ENCODE peak calls at places on chromosomes 1 and 21, in six cellular contexts. B, G, I, X, D and F are unnamed samples.

GRCh38 chr1:92877792-92878191 is 46.0 kb downstream of the RPL5 start:
- DNase-seq in B (peak; percentile 46), G (no peak), I (no peak), X (no peak), D (peak; percentile 24), F (no peak)

GRCh38 chr21:33964706-33965325 is 49.2 kb upstream of the ATP5PO start:
- DNase-seq in B (peak; percentile 60), G (no peak), I (no peak), X (no peak), D (no peak), F (no peak)

GRCh38 chr1:26782521-26783212 is 5.1 kb upstream of the PIGV start:
- DNase-seq in B (no peak), G (no peak), I (no peak), X (no peak), D (no peak), F (no peak)

GRCh38 chr1:24725209-24725651 is 20.0 kb upstream of the CLIC4 start:
- DNase-seq in B (peak; percentile 54), G (no peak), I (no peak), X (peak; percentile 80), D (no peak), F (no peak)

GRCh38 chr1:237583270-237583669 is 307.5 kb downstream of the ZP4 start:
- DNase-seq in B (no peak), G (no peak), I (no peak), X (no peak), D (no peak), F (no peak)

GRCh38 chr1:67883069-67883468 is 49.8 kb upstream of the GNG12 start:
- DNase-seq in B (peak; percentile 84), G (peak; percentile 27), I (no peak), X (no peak), D (no peak), F (no peak)

GRCh38 chr21:36337099-36337509 is 17.1 kb downstream of the MORC3 start:
- DNase-seq in B (peak; percentile 78), G (peak; percentile 31), I (no peak), X (no peak), D (no peak), F (peak; percentile 41)

GRCh38 chr1:162070094-162070748 is 730 bp downstream of the NOS1AP start:
- DNase-seq in B (no peak), G (peak; percentile 8), I (no peak), X (no peak), D (no peak), F (peak; percentile 12)

GRCh38 chr1:78114034-78114956 is 68.5 kb downstream of the GIPC2 start:
- DNase-seq in B (peak; percentile 81), G (peak; percentile 48), I (peak; percentile 38), X (peak; percentile 75), D (peak; percentile 54), F (peak; percentile 68)

GRCh38 chr1:238484121-238484520 is 593.4 kb upstream of the ZP4 start:
- DNase-seq in B (peak; percentile 44), G (no peak), I (no peak), X (no peak), D (no peak), F (no peak)

GRCh38 chr1:186974774-186975181 is 146.0 kb downstream of the PLA2G4A start:
- DNase-seq in B (peak; percentile 99), G (peak; percentile 3), I (no peak), X (no peak), D (peak; percentile 7), F (no peak)

GRCh38 chr1:179229214-179230140 is at the start of gene ABL2:
- DNase-seq in B (no peak), G (peak; percentile 70), I (no peak), X (peak; percentile 18), D (peak; percentile 96), F (peak; percentile 88)

GRCh38 chr1:111517464-111518225 is 14.2 kb upstream of the ADORA3 start:
- DNase-seq in B (no peak), G (no peak), I (no peak), X (no peak), D (no peak), F (no peak)

GRCh38 chr21:42653492-42654061 is at the start of gene PDE9A:
- DNase-seq in B (no peak), G (peak; percentile 21), I (no peak), X (no peak), D (peak; percentile 90), F (peak; percentile 82)

GRCh38 chr1:23995431-23995837 is 15.3 kb upstream of the SRSF10 start:
- DNase-seq in B (peak; percentile 68), G (no peak), I (peak; percentile 50), X (no peak), D (no peak), F (no peak)

GRCh38 chr1:77487631-77488030 is 194.8 kb downstream of the ZZZ3 start:
- DNase-seq in B (no peak), G (no peak), I (no peak), X (no peak), D (no peak), F (no peak)

GRCh38 chr1:65995326-65995725 is 202.6 kb downstream of the PDE4B start:
- DNase-seq in B (no peak), G (no peak), I (no peak), X (no peak), D (no peak), F (no peak)

DNA sequence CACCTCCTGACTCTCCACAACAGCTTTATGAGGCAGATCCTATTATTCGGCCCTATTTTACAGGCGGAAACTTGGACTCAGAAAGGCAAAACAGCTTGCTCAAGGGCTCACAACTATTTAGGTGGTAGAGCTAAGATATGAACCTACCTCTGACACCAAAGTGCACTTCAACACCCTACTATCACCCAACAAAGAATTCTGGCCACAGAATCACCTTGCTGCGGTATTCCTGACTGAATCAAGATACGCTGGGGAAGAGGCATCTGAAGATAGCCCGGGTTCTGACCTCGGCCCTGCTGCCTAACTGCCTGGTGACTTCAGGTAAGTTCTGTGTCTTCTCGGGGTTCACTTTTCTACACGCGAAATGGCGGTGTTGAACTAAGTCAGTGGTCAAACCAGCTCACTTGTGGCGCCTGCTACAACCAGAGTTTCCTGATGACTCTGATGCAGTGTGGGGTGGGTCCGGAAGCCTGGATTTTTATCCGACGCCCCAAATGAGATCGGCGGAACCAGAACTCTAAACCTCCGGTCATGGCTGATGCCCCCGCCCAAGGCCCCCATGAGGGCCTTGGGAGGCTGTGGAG is 608 bp downstream of the PEF1 start:
- DNase-seq in B (no peak), G (no peak), I (no peak), X (no peak), D (no peak), F (no peak)
- TF ChIP-seq SMC3 in B (no peak), G (no peak), I (no peak), X (no peak), D (no peak), F (no peak)

GRCh38 chr1:6519935-6520621 is 28.6 kb upstream of the PLEKHG5 start:
- DNase-seq in B (peak; percentile 80), G (no peak), I (no peak), X (no peak), D (peak; percentile 82), F (peak; percentile 59)
- TF ChIP-seq SMC3 in B (no peak), G (no peak), I (no peak), X (no peak), D (no peak), F (no peak)

DNA sequence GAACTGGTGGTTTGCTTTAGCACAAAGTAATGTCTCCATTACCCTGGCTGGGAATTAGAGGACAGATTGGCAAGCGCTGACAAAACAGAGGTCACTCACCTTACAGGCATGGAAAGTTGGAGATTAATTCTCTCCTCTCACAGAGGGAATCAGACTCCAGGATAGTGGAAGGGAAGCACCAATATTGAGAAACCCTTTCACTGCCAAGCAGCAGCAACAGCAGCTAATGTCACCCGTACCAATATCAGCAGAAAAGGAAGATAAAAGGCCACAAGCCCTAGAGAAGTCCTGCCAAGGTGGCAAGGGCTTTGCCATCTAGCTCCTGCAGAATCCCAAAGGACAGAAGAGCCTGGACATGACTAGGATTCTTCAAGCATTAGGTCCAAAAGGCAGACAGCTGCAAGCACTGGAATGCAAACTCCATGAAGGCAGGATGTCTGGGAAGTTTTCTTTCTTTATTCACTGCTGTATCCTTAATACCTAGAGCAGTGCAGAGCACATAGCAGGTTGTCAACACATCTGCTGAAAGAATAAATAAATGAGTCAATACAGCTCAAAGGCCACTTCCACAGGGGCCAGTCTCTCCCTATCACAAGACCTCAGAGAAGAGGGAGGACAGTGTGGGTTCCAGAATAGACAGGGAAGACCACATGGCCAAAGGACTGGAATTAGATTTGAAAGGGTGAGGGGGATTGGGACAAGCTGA is 57.2 kb downstream of the ERI3 start:
- DNase-seq in B (no peak), G (no peak), I (no peak), X (peak; percentile 75), D (no peak), F (no peak)
- TF ChIP-seq SMC3 in B (no peak), G (no peak), I (no peak), X (no peak), D (no peak), F (no peak)

DNA sequence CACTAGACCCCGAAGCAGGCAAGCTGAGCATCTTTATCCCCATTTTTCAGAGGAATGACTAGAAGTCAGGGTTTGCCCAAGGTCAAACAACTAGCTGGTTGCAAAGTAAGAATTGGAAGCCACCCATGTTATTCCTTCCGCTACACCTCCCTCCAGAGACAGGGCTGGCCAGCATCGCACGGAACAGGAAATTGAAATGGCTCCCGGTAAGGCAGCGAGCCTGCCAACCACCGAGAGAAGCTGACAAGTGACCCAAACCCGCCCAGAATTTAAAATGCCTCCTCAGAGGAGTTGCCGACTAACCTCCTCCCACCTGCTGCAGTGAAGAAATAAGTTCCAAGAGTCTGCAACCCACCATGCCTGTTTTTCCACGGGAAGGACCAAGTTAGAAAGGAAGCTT is 78.8 kb downstream of the TIAM1 start:
- DNase-seq in B (no peak), G (no peak), I (no peak), X (no peak), D (no peak), F (no peak)
- TF ChIP-seq SMC3 in B (no peak), G (no peak), I (no peak), X (no peak), D (no peak), F (no peak)